ENCODE peak calls at places on chromosome 21, in five cellular contexts. One of them, this sample, is unnamed.

GRCh38 chr21:34736116-34736870 is 67.5 kb downstream of the CLIC6 start:
- DNase-seq in mesothelial cell of epicardium: no peak
- DNase-seq in activated CD4-positive, alpha-beta T cell treated with anti-CD3 and anti-CD28 coated beads, Interleukin-2, amount 50 U/mL, for 1 hour: no peak
- DNase-seq in H7: no peak
- DNase-seq in HFFc6: peak
- DNase-seq in this sample: no peak

GRCh38 chr21:44682580-44683151 is 703 bp upstream of the KRTAP12-1 start:
- DNase-seq in activated CD4-positive, alpha-beta T cell treated with anti-CD3 and anti-CD28 coated beads, Interleukin-2, amount 50 U/mL, for 1 hour: no peak
- DNase-seq in mesothelial cell of epicardium: no peak
- DNase-seq in H7: no peak
- DNase-seq in HFFc6: no peak
- DNase-seq in this sample: no peak

GRCh38 chr21:34884346-34884929 is 164.7 kb downstream of the RUNX1 start:
- DNase-seq in activated CD4-positive, alpha-beta T cell treated with anti-CD3 and anti-CD28 coated beads, Interleukin-2, amount 50 U/mL, for 1 hour: no peak
- DNase-seq in H7: no peak
- DNase-seq in mesothelial cell of epicardium: no peak
- DNase-seq in HFFc6: no peak
- DNase-seq in this sample: no peak

GRCh38 chr21:42455196-42455595 is 40.8 kb downstream of the RSPH1 start:
- DNase-seq in HFFc6: no peak
- DNase-seq in mesothelial cell of epicardium: no peak
- DNase-seq in H7: no peak
- DNase-seq in activated CD4-positive, alpha-beta T cell treated with anti-CD3 and anti-CD28 coated beads, Interleukin-2, amount 50 U/mL, for 1 hour: no peak
- DNase-seq in this sample: no peak

GRCh38 chr21:25607812-25608737 is 794 bp upstream of the MRPL39 start:
- DNase-seq in activated CD4-positive, alpha-beta T cell treated with anti-CD3 and anti-CD28 coated beads, Interleukin-2, amount 50 U/mL, for 1 hour: peak
- DNase-seq in HFFc6: peak
- DNase-seq in H7: peak
- DNase-seq in mesothelial cell of epicardium: peak
- DNase-seq in this sample: peak

GRCh38 chr21:42655797-42656770 is 2.7 kb downstream of the PDE9A start:
- DNase-seq in H7: peak
- DNase-seq in activated CD4-positive, alpha-beta T cell treated with anti-CD3 and anti-CD28 coated beads, Interleukin-2, amount 50 U/mL, for 1 hour: no peak
- DNase-seq in mesothelial cell of epicardium: no peak
- DNase-seq in HFFc6: no peak
- DNase-seq in this sample: no peak

GRCh38 chr21:39774252-39774651 is 29.3 kb downstream of the IGSF5 start:
- DNase-seq in HFFc6: no peak
- DNase-seq in H7: no peak
- DNase-seq in activated CD4-positive, alpha-beta T cell treated with anti-CD3 and anti-CD28 coated beads, Interleukin-2, amount 50 U/mL, for 1 hour: no peak
- DNase-seq in mesothelial cell of epicardium: no peak
- DNase-seq in this sample: no peak

GRCh38 chr21:45556645-45557601 is 14.7 kb upstream of the SLC19A1 start:
- DNase-seq in activated CD4-positive, alpha-beta T cell treated with anti-CD3 and anti-CD28 coated beads, Interleukin-2, amount 50 U/mL, for 1 hour: no peak
- DNase-seq in HFFc6: no peak
- DNase-seq in H7: peak
- DNase-seq in mesothelial cell of epicardium: no peak
- DNase-seq in this sample: no peak

GRCh38 chr21:46661211-46661625 is 25.7 kb downstream of the PRMT2 start:
- DNase-seq in mesothelial cell of epicardium: no peak
- DNase-seq in H7: peak
- DNase-seq in HFFc6: peak
- DNase-seq in activated CD4-positive, alpha-beta T cell treated with anti-CD3 and anti-CD28 coated beads, Interleukin-2, amount 50 U/mL, for 1 hour: peak
- DNase-seq in this sample: no peak

GRCh38 chr21:34129039-34129891 is 55.9 kb downstream of the MRPS6 start:
- DNase-seq in HFFc6: peak
- DNase-seq in activated CD4-positive, alpha-beta T cell treated with anti-CD3 and anti-CD28 coated beads, Interleukin-2, amount 50 U/mL, for 1 hour: peak
- DNase-seq in mesothelial cell of epicardium: no peak
- DNase-seq in H7: no peak
- DNase-seq in this sample: no peak

GRCh38 chr21:40051801-40052200 is 184.6 kb downstream of the PCP4 start:
- DNase-seq in mesothelial cell of epicardium: no peak
- DNase-seq in H7: no peak
- DNase-seq in HFFc6: no peak
- DNase-seq in activated CD4-positive, alpha-beta T cell treated with anti-CD3 and anti-CD28 coated beads, Interleukin-2, amount 50 U/mL, for 1 hour: no peak
- DNase-seq in this sample: no peak

GRCh38 chr21:46345861-46346260 is 21.9 kb downstream of the PCNT start:
- DNase-seq in mesothelial cell of epicardium: no peak
- DNase-seq in activated CD4-positive, alpha-beta T cell treated with anti-CD3 and anti-CD28 coated beads, Interleukin-2, amount 50 U/mL, for 1 hour: no peak
- DNase-seq in HFFc6: no peak
- DNase-seq in H7: peak
- DNase-seq in this sample: no peak

GRCh38 chr21:42263591-42264131 is 44.7 kb downstream of the ABCG1 start:
- DNase-seq in activated CD4-positive, alpha-beta T cell treated with anti-CD3 and anti-CD28 coated beads, Interleukin-2, amount 50 U/mL, for 1 hour: no peak
- DNase-seq in mesothelial cell of epicardium: no peak
- DNase-seq in HFFc6: no peak
- DNase-seq in H7: peak
- DNase-seq in this sample: no peak

GRCh38 chr21:34128124-34128523 is 54.7 kb downstream of the MRPS6 start:
- DNase-seq in H7: no peak
- DNase-seq in HFFc6: no peak
- DNase-seq in activated CD4-positive, alpha-beta T cell treated with anti-CD3 and anti-CD28 coated beads, Interleukin-2, amount 50 U/mL, for 1 hour: no peak
- DNase-seq in mesothelial cell of epicardium: no peak
- DNase-seq in this sample: no peak

GRCh38 chr21:30689822-30690221 is 28.8 kb downstream of the KRTAP21-3 start:
- DNase-seq in HFFc6: no peak
- DNase-seq in activated CD4-positive, alpha-beta T cell treated with anti-CD3 and anti-CD28 coated beads, Interleukin-2, amount 50 U/mL, for 1 hour: no peak
- DNase-seq in mesothelial cell of epicardium: no peak
- DNase-seq in H7: peak
- DNase-seq in this sample: no peak

GRCh38 chr21:46559291-46559983 is 45.4 kb downstream of the S100B start:
- DNase-seq in mesothelial cell of epicardium: no peak
- DNase-seq in H7: peak
- DNase-seq in activated CD4-positive, alpha-beta T cell treated with anti-CD3 and anti-CD28 coated beads, Interleukin-2, amount 50 U/mL, for 1 hour: peak
- DNase-seq in HFFc6: no peak
- DNase-seq in this sample: no peak

GRCh38 chr21:36959020-36959835 is 7.2 kb downstream of the HLCS start:
- DNase-seq in HFFc6: no peak
- DNase-seq in activated CD4-positive, alpha-beta T cell treated with anti-CD3 and anti-CD28 coated beads, Interleukin-2, amount 50 U/mL, for 1 hour: no peak
- DNase-seq in mesothelial cell of epicardium: no peak
- DNase-seq in H7: peak
- DNase-seq in this sample: no peak

GRCh38 chr21:45152265-45152746 is 77.9 kb downstream of the ADARB1 start:
- DNase-seq in HFFc6: no peak
- DNase-seq in activated CD4-positive, alpha-beta T cell treated with anti-CD3 and anti-CD28 coated beads, Interleukin-2, amount 50 U/mL, for 1 hour: peak
- DNase-seq in H7: peak
- DNase-seq in mesothelial cell of epicardium: no peak
- DNase-seq in this sample: no peak

GRCh38 chr21:45365608-45366241 is 39.2 kb upstream of the COL18A1 start:
- DNase-seq in H7: peak
- DNase-seq in activated CD4-positive, alpha-beta T cell treated with anti-CD3 and anti-CD28 coated beads, Interleukin-2, amount 50 U/mL, for 1 hour: no peak
- DNase-seq in mesothelial cell of epicardium: no peak
- DNase-seq in HFFc6: no peak
- DNase-seq in this sample: no peak

GRCh38 chr21:42013338-42013737 is 3.2 kb upstream of the ZBTB21 start:
- DNase-seq in activated CD4-positive, alpha-beta T cell treated with anti-CD3 and anti-CD28 coated beads, Interleukin-2, amount 50 U/mL, for 1 hour: no peak
- DNase-seq in HFFc6: no peak
- DNase-seq in H7: no peak
- DNase-seq in mesothelial cell of epicardium: no peak
- DNase-seq in this sample: no peak

GRCh38 chr21:46431884-46432488 is 26.7 kb upstream of the DIP2A start:
- DNase-seq in activated CD4-positive, alpha-beta T cell treated with anti-CD3 and anti-CD28 coated beads, Interleukin-2, amount 50 U/mL, for 1 hour: no peak
- DNase-seq in H7: peak
- DNase-seq in HFFc6: no peak
- DNase-seq in mesothelial cell of epicardium: no peak
- DNase-seq in this sample: no peak

This sample was measured in NCI-H1930.